ENCODE peak calls at places on chromosome 15, in seven cellular contexts. J, T, F, S, Z, N and R are unnamed samples.
A peak's percentile ranks its signal among the peaks of the same experiment; 100 is the strongest.

GRCh38 chr15:33089878-33090757 is 104.4 kb downstream of the FMN1 start:
- DNase-seq in F (no peak), Z (no peak), N (peak; percentile 59), S (peak; percentile 91), J (no peak), T (no peak), R (no peak)

GRCh38 chr15:57476533-57476975 is 100.2 kb downstream of the CGNL1 start:
- DNase-seq in J (no peak), N (no peak), F (no peak), T (no peak), Z (peak; percentile 44), S (peak; percentile 59), R (no peak)

GRCh38 chr15:29143909-29144308 is 125.7 kb downstream of the NSMCE3 start:
- DNase-seq in T (no peak), F (no peak), N (no peak), S (peak; percentile 51), Z (no peak), J (no peak), R (no peak)

GRCh38 chr15:100997442-100997841 is 78.3 kb downstream of the LRRK1 start:
- DNase-seq in F (no peak), J (no peak), T (no peak), N (peak; percentile 46), Z (no peak), S (no peak), R (no peak)

GRCh38 chr15:35078221-35078915 is 6.7 kb downstream of the NANOGP8 start:
- DNase-seq in N (peak; percentile 56), J (peak; percentile 30), T (peak; percentile 75), Z (peak; percentile 42), S (peak; percentile 61), F (no peak), R (peak; percentile 50)

GRCh38 chr15:70301396-70301795 is 203.7 kb upstream of the TLE3 start:
- DNase-seq in J (no peak), T (no peak), S (no peak), Z (peak; percentile 66), N (no peak), F (peak; percentile 76), R (no peak)

GRCh38 chr15:56428821-56429458 is 36.0 kb downstream of the MNS1 start:
- DNase-seq in N (peak; percentile 8), T (peak; percentile 30), Z (peak; percentile 34), J (peak; percentile 57), S (peak; percentile 39), F (no peak), R (peak; percentile 7)

GRCh38 chr15:40845036-40845435 is 1.2 kb downstream of the SPINT1 start:
- DNase-seq in S (no peak), Z (no peak), J (no peak), T (no peak), N (no peak), F (no peak), R (no peak)

GRCh38 chr15:39919740-39920509 is at the start of gene GPR176:
- DNase-seq in N (peak; percentile 85), Z (peak; percentile 37), S (peak; percentile 70), F (no peak), T (peak; percentile 52), J (no peak), R (peak; percentile 25)

GRCh38 chr15:77510066-77511044 is 89.7 kb downstream of the HMG20A start:
- DNase-seq in N (no peak), J (peak; percentile 47), F (no peak), T (no peak), S (no peak), Z (no peak), R (no peak)

GRCh38 chr15:93030430-93031102 is 58.4 kb downstream of the RGMA start:
- DNase-seq in N (peak; percentile 49), S (peak; percentile 50), Z (peak; percentile 41), F (no peak), T (peak; percentile 90), J (peak; percentile 54), R (peak; percentile 85)

GRCh38 chr15:74108111-74108510 is 22.3 kb upstream of the ISLR2 start:
- DNase-seq in N (no peak), J (no peak), T (no peak), S (no peak), Z (no peak), F (no peak), R (no peak)

GRCh38 chr15:31340591-31340990 is 14.0 kb downstream of the KLF13 start:
- DNase-seq in Z (no peak), T (no peak), J (no peak), S (no peak), F (no peak), N (no peak), R (no peak)